ENCODE peak calls at places on chromosomes 6 and 20, in nine cellular contexts. K is ACHN; J is NCI-H2081; E is H4; Y is midbrain; U is Calu3; S is lung microvascular endothelial cell; P is HT-29; R is stimulated activated CD8-positive, alpha-beta memory T cell treated with anti-CD3 and anti-CD28 coated beads, Interleukin-2, amount 100 ng/mL, for 48 hours. H is an unnamed sample.

GRCh38 chr6:112831022-112831421 is 483.9 kb downstream of the RFPL4B start:
- DNase-seq in Y (no peak), S (peak), K (no peak), P (no peak), E (no peak), R (no peak), U (no peak), J (no peak), H (no peak)

GRCh38 chr20:50061151-50062005 is 51.6 kb downstream of the UBE2V1 start:
- DNase-seq in J (no peak), S (no peak), R (no peak), P (no peak), Y (no peak), U (no peak), K (no peak), E (no peak), H (no peak)

GRCh38 chr20:3364323-3365013 is 43.0 kb downstream of the DNAAF9 start:
- DNase-seq in K (no peak), Y (no peak), S (no peak), U (no peak), E (no peak), P (no peak), R (no peak), J (no peak), H (no peak)

GRCh38 chr20:17972121-17972520 is 3.3 kb downstream of the MGME1 start:
- DNase-seq in Y (no peak), U (no peak), E (no peak), K (no peak), J (no peak), S (peak), R (no peak), P (no peak), H (no peak)

GRCh38 chr20:37192137-37192854 is 12.9 kb upstream of the MROH8 start:
- DNase-seq in R (peak), J (peak), K (peak), P (peak), E (peak), Y (peak), U (peak), S (peak), H (peak)

GRCh38 chr20:49762940-49763766 is 49.5 kb upstream of the B4GALT5 start:
- DNase-seq in S (no peak), Y (no peak), R (no peak), K (no peak), J (no peak), P (no peak), E (no peak), U (peak), H (no peak)

GRCh38 chr20:17226410-17227198 is at the start of gene PCSK2:
- DNase-seq in E (peak), S (peak), U (no peak), K (peak), R (no peak), J (peak), P (no peak), Y (peak), H (no peak)

GRCh38 chr6:135182993-135183531 is 2.0 kb downstream of the MYB start:
- DNase-seq in P (peak), R (peak), E (no peak), K (no peak), S (no peak), J (peak), U (peak), Y (no peak), H (no peak)

GRCh38 chr20:62662422-62662821 is 20.1 kb downstream of the SLCO4A1 start:
- DNase-seq in S (no peak), J (no peak), P (no peak), R (no peak), E (no peak), U (no peak), Y (no peak), K (no peak), H (no peak)